ENCODE peak calls at places on chromosomes 7 and 10, in four cellular contexts. I is fibroblast of pulmonary artery; U is cardiac muscle cell; L is activated CD4-positive, CD25-positive, alpha-beta regulatory T cell. R is an unnamed sample.

GRCh38 chr10:76333331-76333730 is 901.9 kb downstream of the LRMDA start:
- DNase-seq in I (no peak), U (no peak), L (no peak), R (no peak)

GRCh38 chr7:136523581-136523980 is 344.9 kb upstream of the CHRM2 start:
- DNase-seq in I (peak; percentile 1), L (no peak), U (no peak), R (no peak)

GRCh38 chr10:3951993-3952392 is 167.0 kb upstream of the KLF6 start:
- DNase-seq in U (no peak), I (no peak), L (no peak), R (no peak)

GRCh38 chr7:55588976-55589604 is 16.8 kb upstream of the VOPP1 start:
- DNase-seq in U (no peak), I (no peak), L (no peak), R (no peak)

GRCh38 chr10:33180390-33180789 is 154.1 kb downstream of the NRP1 start:
- DNase-seq in U (no peak), L (no peak), I (no peak), R (no peak)

GRCh38 chr7:107230334-107230733 is 61.5 kb downstream of the HBP1 start:
- DNase-seq in U (no peak), I (no peak), L (no peak), R (no peak)

GRCh38 chr10:4549254-4549653 is 276.8 kb upstream of the AKR1E2 start:
- DNase-seq in U (no peak), L (no peak), I (no peak), R (no peak)

GRCh38 chr7:36923185-36923584 is 198.9 kb upstream of the AOAH start:
- DNase-seq in U (no peak), L (no peak), I (no peak), R (no peak)

GRCh38 chr10:71795248-71795647 is 21.9 kb upstream of the VSIR start:
- DNase-seq in I (peak; percentile 50), U (peak; percentile 77), L (no peak), R (peak; percentile 44)

GRCh38 chr7:19715499-19715898 is 6.7 kb upstream of the POLR1F start:
- DNase-seq in I (no peak), L (no peak), U (no peak), R (no peak)

GRCh38 chr10:44970812-44971395 is 7.7 kb downstream of the DEPP1 start:
- DNase-seq in L (no peak), U (no peak), I (no peak), R (no peak)

GRCh38 chr10:60446855-60447254 is 57.2 kb upstream of the ANK3 start:
- DNase-seq in L (no peak), I (peak; percentile 44), U (no peak), R (no peak)

GRCh38 chr7:117399820-117400422 is 27.4 kb downstream of the ASZ1 start:
- DNase-seq in I (peak; percentile 19), U (no peak), L (no peak), R (no peak)

GRCh38 chr10:109701583-109702215 is 221.6 kb downstream of the XPNPEP1 start:
- DNase-seq in U (no peak), I (no peak), L (no peak), R (no peak)

GRCh38 chr7:33722383-33723096 is 182.8 kb upstream of the BMPER start:
- DNase-seq in L (no peak), U (peak; percentile 84), I (peak; percentile 88), R (peak; percentile 84)

GRCh38 chr7:88357295-88357694 is 50.6 kb upstream of the STEAP4 start:
- DNase-seq in U (no peak), L (no peak), I (peak; percentile 30), R (no peak)

GRCh38 chr7:85316489-85316888 is 129.6 kb upstream of the SEMA3D start:
- DNase-seq in L (no peak), I (no peak), U (no peak), R (no peak)

GRCh38 chr10:119651514-119652327 is 541 bp downstream of the BAG3 start:
- DNase-seq in U (peak; percentile 59), I (no peak), L (no peak), R (peak; percentile 61)

GRCh38 chr10:60878224-60878623 is 65.8 kb downstream of the RHOBTB1 start:
- DNase-seq in L (no peak), U (no peak), I (no peak), R (peak; percentile 60)

GRCh38 chr7:67484244-67484751 is 487.7 kb downstream of the TYW1 start:
- DNase-seq in L (no peak), I (peak; percentile 72), U (peak; percentile 81), R (peak; percentile 19)

GRCh38 chr10:93495654-93496321 is 624 bp upstream of the CEP55 start:
- DNase-seq in U (peak; percentile 51), I (no peak), L (no peak), R (peak; percentile 25)

GRCh38 chr7:138239244-138239643 is 163.0 kb downstream of the AKR1D1 start:
- DNase-seq in L (no peak), I (no peak), U (no peak), R (no peak)

GRCh38 chr10:122706467-122706866 is 6.8 kb upstream of the C10orf120 start:
- DNase-seq in L (no peak), U (no peak), I (no peak), R (no peak)

GRCh38 chr10:986137-986825 is 2.0 kb upstream of the GTPBP4 start:
- DNase-seq in I (peak; percentile 66), L (no peak), U (no peak), R (no peak)